ENCODE peak calls at places on chromosomes 12 and 14, in ten cellular contexts. T is breast epithelium, F is A549, U is adrenal gland, O is suprapubic skin, Z is IMR-90, H is HCT116, D is esophagus squamous epithelium, X is sigmoid colon, V is right lobe of liver. R is an unnamed sample.

GRCh38 chr14:64705406-64706118 is 1.3 kb downstream of the PLEKHG3 start:
- DNase-seq in T (no peak), F (no peak), U (no peak), O (peak), Z (no peak), H (no peak), D (no peak), X (peak), V (no peak), R (no peak)

GRCh38 chr12:132638541-132639408 is 20.2 kb downstream of the P2RX2 start:
- DNase-seq in T (no peak), F (peak), U (no peak), O (no peak), Z (peak), H (no peak), D (no peak), X (no peak), V (no peak), R (no peak)

GRCh38 chr14:31582286-31582691 is 21.1 kb downstream of the NUBPL start:
- DNase-seq in T (no peak), F (no peak), U (no peak), O (no peak), Z (peak), H (no peak), D (no peak), X (no peak), V (no peak), R (no peak)

GRCh38 chr12:6067152-6067916 is 57.1 kb downstream of the VWF start:
- DNase-seq in T (no peak), F (peak), U (no peak), O (no peak), Z (peak), H (peak), D (no peak), X (no peak), V (peak), R (no peak)

GRCh38 chr14:51095854-51096823 is 1.2 kb upstream of the TRIM9 start:
- DNase-seq in T (no peak), F (peak), U (peak), O (peak), Z (peak), H (no peak), D (no peak), X (peak), V (no peak), R (peak)

GRCh38 chr12:32765906-32766305 is 10.2 kb upstream of the YARS2 start:
- DNase-seq in T (no peak), F (no peak), U (no peak), O (no peak), Z (no peak), H (no peak), D (no peak), X (no peak), V (no peak), R (no peak)

GRCh38 chr14:23147676-23148075 is 28.6 kb upstream of the CEBPE start:
- DNase-seq in T (no peak), F (no peak), U (peak), O (no peak), Z (peak), H (no peak), D (no peak), X (no peak), V (no peak), R (no peak)

GRCh38 chr14:82528011-82528410 is 994.4 kb upstream of the SEL1L start:
- DNase-seq in T (no peak), F (no peak), U (no peak), O (no peak), Z (no peak), H (no peak), D (no peak), X (no peak), V (no peak), R (no peak)

GRCh38 chr14:74763803-74764531 is 851 bp downstream of the YLPM1 start:
- DNase-seq in T (no peak), F (no peak), U (peak), O (no peak), Z (peak), H (no peak), D (no peak), X (peak), V (peak), R (peak)

GRCh38 chr12:79407671-79408622 is 282.8 kb downstream of the PAWR start:
- DNase-seq in T (no peak), F (peak), U (peak), O (no peak), Z (peak), H (peak), D (no peak), X (peak), V (peak), R (peak)

GRCh38 chr14:22052795-22053194 is 379.2 kb upstream of the OR4E1 start:
- DNase-seq in T (no peak), F (no peak), U (no peak), O (no peak), Z (no peak), H (no peak), D (no peak), X (no peak), V (no peak), R (no peak)

GRCh38 chr12:9810721-9811120 is 16.6 kb upstream of the KLRF1 start:
- DNase-seq in T (no peak), F (no peak), U (no peak), O (no peak), Z (no peak), H (no peak), D (no peak), X (no peak), V (no peak), R (no peak)

GRCh38 chr12:79514730-79515525 is 175.8 kb downstream of the PAWR start:
- DNase-seq in T (no peak), F (no peak), U (no peak), O (no peak), Z (peak), H (no peak), D (no peak), X (no peak), V (no peak), R (no peak)

GRCh38 chr12:124745468-124745890 is 118.2 kb downstream of the SCARB1 start:
- DNase-seq in T (no peak), F (no peak), U (no peak), O (no peak), Z (no peak), H (no peak), D (no peak), X (no peak), V (no peak), R (no peak)

GRCh38 chr12:124744659-124745467 is 118.8 kb downstream of the SCARB1 start:
- DNase-seq in T (no peak), F (peak), U (no peak), O (no peak), Z (no peak), H (peak), D (no peak), X (no peak), V (no peak), R (no peak)

GRCh38 chr12:124746649-124747425 is 116.8 kb downstream of the SCARB1 start:
- DNase-seq in T (no peak), F (no peak), U (no peak), O (no peak), Z (no peak), H (no peak), D (no peak), X (no peak), V (no peak), R (no peak)

GRCh38 chr12:124747426-124748161 is 116.1 kb downstream of the SCARB1 start:
- DNase-seq in T (no peak), F (peak), U (no peak), O (no peak), Z (peak), H (no peak), D (no peak), X (no peak), V (no peak), R (no peak)

DNA sequence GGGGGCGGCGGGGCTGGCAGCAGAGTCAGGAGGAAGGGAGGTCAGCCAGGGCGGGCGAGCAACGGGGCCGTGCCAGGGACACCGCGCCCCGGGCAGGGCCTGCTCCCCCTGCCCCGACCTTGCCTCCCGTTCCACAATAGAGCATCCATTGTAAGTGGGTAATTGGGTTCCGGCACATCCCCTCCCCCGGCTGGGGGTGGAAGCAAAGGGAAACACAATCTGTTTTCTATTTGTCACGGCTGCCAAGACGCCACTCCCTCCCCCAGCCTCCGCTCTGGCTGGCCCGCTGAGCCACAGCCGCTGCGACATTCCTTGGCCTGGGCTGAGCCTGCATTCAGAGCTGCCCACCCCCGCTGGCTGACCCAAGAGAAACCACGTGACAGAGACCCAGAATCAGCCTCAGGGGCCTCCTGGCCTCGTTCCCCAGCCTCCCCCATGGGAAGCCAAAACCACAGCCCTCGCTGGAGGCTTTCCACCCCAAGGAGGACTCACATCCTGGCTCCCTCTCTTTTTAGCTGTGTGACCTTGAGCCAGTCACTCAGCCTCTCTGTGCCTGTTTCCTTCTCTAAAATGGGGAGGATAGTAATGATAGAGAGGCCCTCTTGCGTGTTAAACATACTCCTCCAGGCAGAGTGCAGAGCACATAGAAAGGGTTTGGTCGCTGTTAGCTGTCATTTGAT is 117.6 kb downstream of the SCARB1 start:
- DNase-seq in T (peak), F (peak), U (peak), O (peak), Z (peak), H (peak), D (no peak), X (peak), V (peak), R (peak)
- H3K4me3 ChIP-seq in T (no peak), F (no peak), U (no peak), O (no peak), Z (no peak), H (peak), D (no peak), X (peak), V (no peak), R (no peak)

GRCh38 chr12:102653406-102653805 is 173.0 kb upstream of the IGF1 start:
- DNase-seq in T (no peak), F (no peak), U (no peak), O (no peak), Z (no peak), H (no peak), D (no peak), X (no peak), V (no peak), R (no peak)

GRCh38 chr12:102659200-102659911 is 179.0 kb upstream of the IGF1 start:
- DNase-seq in T (no peak), F (no peak), U (no peak), O (no peak), Z (no peak), H (no peak), D (no peak), X (no peak), V (no peak), R (no peak)
- TF ChIP-seq POLR2A in T (no peak), F (no peak), U (no peak), O (no peak), Z (no peak), H (no peak), D (no peak), X (no peak), V (no peak), R (no peak)

DNA sequence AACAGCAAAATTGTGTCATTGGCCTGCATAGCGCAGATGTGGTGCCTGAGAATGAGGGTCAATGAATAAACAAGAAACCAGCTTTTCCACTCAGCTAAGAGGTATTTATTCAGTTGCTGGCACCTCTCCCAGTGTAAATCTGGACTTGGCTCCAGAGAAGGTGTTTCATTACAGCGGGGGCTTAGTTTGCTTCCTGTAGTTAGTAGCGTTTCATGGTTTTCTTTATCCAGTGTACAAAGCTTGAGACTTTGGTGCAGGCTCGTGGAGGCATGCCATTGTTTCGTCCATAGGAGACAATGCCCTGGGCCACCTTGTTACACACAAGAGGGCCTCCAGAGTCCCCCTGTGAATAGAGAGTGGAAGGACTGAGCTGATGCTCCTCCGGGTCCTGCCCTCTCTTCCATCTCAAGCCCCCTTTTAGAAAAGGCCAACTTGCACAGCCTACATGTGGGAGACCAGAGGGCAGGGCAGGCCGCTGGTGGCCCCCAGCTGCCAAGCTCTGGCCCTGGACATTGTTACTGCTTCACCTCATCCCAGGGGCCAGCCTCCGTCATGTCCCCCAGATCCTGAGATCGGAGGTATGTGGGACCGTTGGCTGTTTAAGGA is 3.0 kb downstream of the GZMB start:
- DNase-seq in T (no peak), F (no peak), U (no peak), O (no peak), Z (peak), H (no peak), D (no peak), X (no peak), V (no peak), R (no peak)
- TF ChIP-seq CTCF in T (no peak), F (no peak), U (no peak), O (no peak), Z (no peak), H (no peak), D (no peak), X (no peak), V (no peak), R (no peak)

DNA sequence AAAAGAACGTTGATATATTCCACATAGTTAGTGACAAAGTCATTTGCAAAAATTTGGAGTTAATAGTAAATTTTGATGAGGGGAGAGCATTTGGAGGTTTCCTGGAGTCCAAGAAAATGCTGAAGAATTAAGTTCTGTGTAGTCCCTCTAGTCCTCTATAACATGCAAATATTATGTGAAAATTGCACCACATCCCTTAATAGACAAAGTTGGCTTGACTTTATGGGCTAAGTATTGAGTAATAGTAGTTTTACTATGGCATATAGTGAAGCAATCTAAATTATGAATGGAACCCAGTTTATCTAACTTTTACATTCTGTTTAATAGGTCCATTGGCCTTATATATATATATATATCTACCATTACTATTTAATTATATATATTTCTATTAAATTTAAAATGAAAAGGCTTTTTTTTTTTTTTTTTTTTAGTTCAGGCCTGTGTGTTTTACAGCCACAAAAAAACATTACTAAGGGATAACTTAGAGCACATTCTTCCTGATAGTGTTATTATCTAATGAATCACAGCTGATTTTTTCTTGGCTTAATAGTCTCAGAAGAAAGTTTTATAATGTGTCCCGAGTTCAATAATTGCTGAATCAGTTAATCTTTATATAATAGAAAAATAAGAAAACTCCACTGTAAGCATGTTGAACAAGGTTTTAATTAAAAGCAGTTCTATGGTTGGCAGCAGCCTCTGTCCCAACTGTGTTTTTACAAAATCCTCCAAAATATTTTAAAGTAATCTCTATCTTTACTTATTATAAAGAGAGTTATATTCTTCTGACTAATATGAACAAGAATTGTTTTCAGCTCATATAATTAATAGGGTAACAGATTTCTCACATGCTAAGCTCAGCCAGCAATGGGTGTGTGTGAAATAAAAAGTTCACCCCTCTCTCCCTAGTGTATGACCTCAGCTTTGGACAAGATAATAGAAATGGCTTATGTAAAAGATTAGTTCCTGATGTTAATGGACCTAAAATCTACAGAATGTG is 66.7 kb upstream of the DCN start:
- DNase-seq in T (no peak), F (no peak), U (no peak), O (no peak), Z (no peak), H (no peak), D (no peak), X (no peak), V (no peak), R (no peak)
- H3K4me3 ChIP-seq in T (no peak), F (no peak), U (no peak), O (no peak), Z (no peak), H (no peak), D (no peak), X (no peak), V (no peak), R (no peak)

GRCh38 chr12:15687583-15687982 is 101.6 kb downstream of the EPS8 start:
- DNase-seq in T (no peak), F (no peak), U (no peak), O (no peak), Z (no peak), H (no peak), D (no peak), X (no peak), V (no peak), R (no peak)

GRCh38 chr12:15689751-15690191 is 99.4 kb downstream of the EPS8 start:
- DNase-seq in T (no peak), F (no peak), U (no peak), O (no peak), Z (no peak), H (peak), D (no peak), X (no peak), V (no peak), R (no peak)

GRCh38 chr12:15690320-15690719 is 98.9 kb downstream of the EPS8 start:
- DNase-seq in T (no peak), F (no peak), U (no peak), O (no peak), Z (no peak), H (no peak), D (no peak), X (no peak), V (no peak), R (no peak)

GRCh38 chr12:15688202-15688736 is 100.9 kb downstream of the EPS8 start:
- DNase-seq in T (no peak), F (no peak), U (peak), O (peak), Z (no peak), H (peak), D (no peak), X (peak), V (no peak), R (peak)

GRCh38 chr12:15688838-15689237 is 100.3 kb downstream of the EPS8 start:
- DNase-seq in T (no peak), F (no peak), U (no peak), O (no peak), Z (no peak), H (no peak), D (no peak), X (no peak), V (no peak), R (no peak)
- TF ChIP-seq POLR2A in T (no peak), F (no peak), U (no peak), O (no peak), Z (no peak), H (no peak), D (no peak), X (no peak), V (no peak), R (no peak)

GRCh38 chr12:92544321-92544720 is 158.5 kb upstream of the PLEKHG7 start:
- DNase-seq in T (no peak), F (no peak), U (no peak), O (no peak), Z (no peak), H (no peak), D (no peak), X (no peak), V (no peak), R (no peak)

GRCh38 chr12:92547906-92548305 is 154.9 kb upstream of the PLEKHG7 start:
- DNase-seq in T (no peak), F (no peak), U (no peak), O (no peak), Z (no peak), H (no peak), D (no peak), X (no peak), V (no peak), R (no peak)

GRCh38 chr12:92546826-92547348 is 155.9 kb upstream of the PLEKHG7 start:
- DNase-seq in T (no peak), F (no peak), U (no peak), O (no peak), Z (no peak), H (no peak), D (no peak), X (no peak), V (no peak), R (no peak)

GRCh38 chr12:92543872-92544271 is 158.9 kb upstream of the PLEKHG7 start:
- DNase-seq in T (no peak), F (no peak), U (no peak), O (no peak), Z (peak), H (no peak), D (no peak), X (no peak), V (no peak), R (no peak)

GRCh38 chr12:92546259-92546825 is 156.4 kb upstream of the PLEKHG7 start:
- DNase-seq in T (no peak), F (no peak), U (no peak), O (no peak), Z (no peak), H (no peak), D (no peak), X (no peak), V (no peak), R (no peak)
- TF ChIP-seq CTCF in T (no peak), F (no peak), U (no peak), O (no peak), Z (no peak), H (no peak), D (no peak), X (no peak), V (no peak), R (no peak)

GRCh38 chr12:11812558-11813421 is 163.3 kb downstream of the ETV6 start:
- DNase-seq in T (no peak), F (no peak), U (no peak), O (no peak), Z (peak), H (no peak), D (no peak), X (no peak), V (no peak), R (no peak)

GRCh38 chr12:11814362-11814761 is 164.9 kb downstream of the ETV6 start:
- DNase-seq in T (no peak), F (no peak), U (no peak), O (no peak), Z (peak), H (no peak), D (no peak), X (no peak), V (no peak), R (no peak)

GRCh38 chr12:11813422-11813813 is 163.9 kb downstream of the ETV6 start:
- DNase-seq in T (no peak), F (no peak), U (no peak), O (no peak), Z (no peak), H (no peak), D (no peak), X (no peak), V (no peak), R (no peak)

GRCh38 chr12:11810160-11810559 is 160.7 kb downstream of the ETV6 start:
- DNase-seq in T (no peak), F (no peak), U (no peak), O (no peak), Z (no peak), H (no peak), D (no peak), X (no peak), V (no peak), R (no peak)

GRCh38 chr12:11810962-11811361 is 161.5 kb downstream of the ETV6 start:
- DNase-seq in T (no peak), F (no peak), U (no peak), O (no peak), Z (no peak), H (no peak), D (no peak), X (no peak), V (no peak), R (no peak)
- H3K4me3 ChIP-seq in T (no peak), F (no peak), U (no peak), O (no peak), Z (no peak), H (no peak), D (no peak), X (no peak), V (no peak), R (no peak)

DNA sequence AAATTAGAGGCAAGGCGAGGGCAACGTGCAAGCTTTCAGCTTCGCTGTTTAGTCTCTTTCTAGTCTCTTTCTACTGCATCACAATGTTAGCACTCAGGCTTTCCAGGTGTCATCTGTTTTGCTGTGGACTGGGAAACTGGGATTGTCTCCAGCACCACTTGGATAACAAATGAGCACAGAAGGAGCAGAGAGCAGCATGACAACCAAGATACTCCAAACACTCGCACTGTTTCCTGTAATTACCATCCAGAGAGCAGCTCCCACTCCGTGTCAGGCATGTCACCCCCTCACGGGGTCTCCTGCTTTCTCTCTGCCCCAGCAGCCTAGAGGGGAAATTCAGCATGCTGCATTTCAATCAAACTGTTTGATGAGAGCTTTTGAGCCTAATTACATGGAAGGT is 917.8 kb downstream of the DIO2 start:
- DNase-seq in T (no peak), F (no peak), U (no peak), O (no peak), Z (peak), H (no peak), D (no peak), X (peak), V (no peak), R (no peak)
- TF ChIP-seq POLR2A in T (no peak), F (no peak), U (no peak), O (no peak), Z (no peak), H (no peak), D (no peak), X (no peak), V (no peak), R (no peak)

R was measured in lower leg skin.